ENCODE peak calls at places on chromosomes 16 and 17, in seven cellular contexts. L is fibroblast of lung, M is AG04449, S is GM12878, A is cardiac fibroblast, I is AG09309, B is foreskin fibroblast. K is an unnamed sample.

GRCh38 chr17:40021471-40021961 is 6.3 kb downstream of the CSF3 start:
- DNase-seq in L (peak; percentile 53), M (no peak), S (no peak), A (peak; percentile 76), I (peak; percentile 29), B (peak; percentile 99), K (peak; percentile 44)

GRCh38 chr17:82961366-82962162 is 117.8 kb upstream of the METRNL start:
- DNase-seq in L (no peak), M (no peak), S (no peak), A (no peak), I (no peak), B (no peak), K (no peak)

GRCh38 chr16:87178977-87179376 is 138.2 kb downstream of the C16orf95 start:
- DNase-seq in L (peak; percentile 74), M (no peak), S (no peak), A (peak; percentile 88), I (peak; percentile 16), B (no peak), K (no peak)

GRCh38 chr17:74663566-74663965 is 40.0 kb upstream of the CD300E start:
- DNase-seq in L (peak; percentile 5), M (no peak), S (no peak), A (no peak), I (no peak), B (no peak), K (no peak)

GRCh38 chr16:8855051-8855786 is 13.6 kb downstream of the CARHSP1 start:
- DNase-seq in L (no peak), M (no peak), S (no peak), A (no peak), I (no peak), B (no peak), K (no peak)

GRCh38 chr16:70757183-70757582 is 43.8 kb downstream of the VAC14 start:
- DNase-seq in L (no peak), M (no peak), S (no peak), A (no peak), I (no peak), B (no peak), K (no peak)

GRCh38 chr17:35898283-35899070 is 18.3 kb upstream of the CCL5 start:
- DNase-seq in L (no peak), M (no peak), S (no peak), A (no peak), I (no peak), B (no peak), K (no peak)

GRCh38 chr17:55726440-55726839 is 3.8 kb upstream of the TMEM100 start:
- DNase-seq in L (peak; percentile 93), M (peak; percentile 82), S (no peak), A (peak; percentile 93), I (peak; percentile 94), B (peak; percentile 99), K (peak; percentile 99)

GRCh38 chr17:82097187-82097918 is 683 bp downstream of the FASN start:
- DNase-seq in L (peak; percentile 58), M (no peak), S (no peak), A (peak; percentile 53), I (peak; percentile 4), B (peak; percentile 57), K (no peak)

GRCh38 chr17:72632026-72632684 is 460.3 kb downstream of the SLC39A11 start:
- DNase-seq in L (no peak), M (no peak), S (no peak), A (no peak), I (no peak), B (no peak), K (no peak)

GRCh38 chr17:75270218-75270965 is 639 bp downstream of the MIF4GD start:
- DNase-seq in L (peak; percentile 76), M (no peak), S (no peak), A (peak; percentile 77), I (no peak), B (peak; percentile 66), K (no peak)

GRCh38 chr17:73657473-73658116 is 13.3 kb upstream of the SDK2 start:
- DNase-seq in L (peak; percentile 6), M (no peak), S (no peak), A (no peak), I (no peak), B (no peak), K (no peak)

GRCh38 chr17:57293077-57293476 is 36.8 kb downstream of the MSI2 start:
- DNase-seq in L (peak; percentile 89), M (no peak), S (no peak), A (no peak), I (no peak), B (no peak), K (no peak)

GRCh38 chr16:17314148-17314547 is 156.6 kb downstream of the XYLT1 start:
- DNase-seq in L (no peak), M (no peak), S (no peak), A (no peak), I (no peak), B (no peak), K (no peak)

GRCh38 chr16:46974352-46974751 is 878 bp upstream of the DNAJA2 start:
- DNase-seq in L (peak; percentile 9), M (no peak), S (peak; percentile 35), A (peak; percentile 26), I (no peak), B (no peak), K (no peak)

GRCh38 chr16:24537474-24538337 is 1.7 kb upstream of the RBBP6 start:
- DNase-seq in L (no peak), M (no peak), S (no peak), A (peak; percentile 37), I (no peak), B (no peak), K (no peak)

GRCh38 chr16:12436201-12436657 is 367.5 kb downstream of the CPPED1 start:
- DNase-seq in L (no peak), M (no peak), S (no peak), A (no peak), I (no peak), B (no peak), K (no peak)

GRCh38 chr16:49458221-49458620 is 84.6 kb downstream of the C16orf78 start:
- DNase-seq in L (no peak), M (no peak), S (no peak), A (no peak), I (no peak), B (no peak), K (no peak)

GRCh38 chr16:27414803-27415431 is 12.9 kb downstream of the IL21R start:
- DNase-seq in L (no peak), M (no peak), S (no peak), A (no peak), I (no peak), B (no peak), K (no peak)

GRCh38 chr16:58024673-58025350 is 742 bp upstream of the MMP15 start:
- DNase-seq in L (no peak), M (no peak), S (no peak), A (peak; percentile 21), I (no peak), B (no peak), K (no peak)

GRCh38 chr17:47663997-47664941 is 14.6 kb downstream of the KPNB1 start:
- DNase-seq in L (peak; percentile 48), M (no peak), S (peak; percentile 41), A (peak; percentile 71), I (no peak), B (peak; percentile 45), K (peak; percentile 44)

GRCh38 chr17:38333635-38334295 is 10.0 kb downstream of the GPR179 start:
- DNase-seq in L (no peak), M (no peak), S (no peak), A (no peak), I (no peak), B (no peak), K (no peak)

GRCh38 chr17:65742433-65743312 is 181.2 kb upstream of the AXIN2 start:
- DNase-seq in L (peak; percentile 94), M (peak; percentile 57), S (no peak), A (peak; percentile 95), I (peak; percentile 46), B (peak; percentile 77), K (no peak)

GRCh38 chr17:74704536-74704935 is 8.2 kb downstream of the CD300LF start:
- DNase-seq in L (no peak), M (no peak), S (no peak), A (no peak), I (no peak), B (no peak), K (no peak)

DNA sequence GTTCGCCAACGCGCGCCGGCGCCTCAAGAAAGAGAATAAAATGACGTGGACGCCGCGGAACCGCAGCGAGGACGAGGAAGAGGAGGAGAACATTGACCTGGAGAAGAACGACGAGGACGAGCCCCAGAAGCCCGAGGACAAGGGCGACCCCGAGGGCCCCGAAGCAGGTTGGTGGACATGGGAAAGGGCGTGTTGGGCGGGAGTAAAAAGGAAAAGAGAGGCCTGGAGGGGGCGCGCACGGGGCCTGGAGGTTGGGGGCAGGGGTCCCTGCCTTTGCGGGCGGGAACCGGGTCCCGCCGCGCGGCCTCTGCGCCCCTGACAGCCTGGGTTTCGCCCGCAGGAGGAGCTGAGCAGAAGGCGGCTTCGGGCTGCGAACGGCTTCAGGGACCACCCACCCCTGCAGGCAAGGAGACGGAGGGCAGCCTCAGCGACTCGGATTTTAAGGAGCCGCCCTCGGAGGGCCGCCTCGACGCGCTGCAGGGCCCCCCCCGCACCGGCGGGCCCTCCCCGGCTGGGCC is 2.1 kb downstream of the IRX5 start:
- DNase-seq in L (peak; percentile 39), M (no peak), S (no peak), A (no peak), I (no peak), B (no peak), K (no peak)
- TF ChIP-seq CTCF in L (no peak), M (peak; percentile 19), S (no peak), A (no peak), I (peak; percentile 35), B (no peak), K (no peak)

GRCh38 chr16:54432481-54433229 is 146.1 kb upstream of the IRX3 start:
- DNase-seq in L (no peak), M (no peak), S (no peak), A (no peak), I (no peak), B (no peak), K (no peak)
- TF ChIP-seq CTCF in L (no peak), M (no peak), S (no peak), A (no peak), I (no peak), B (no peak), K (no peak)

GRCh38 chr16:62213763-62214162 is 177.5 kb upstream of the CDH8 start:
- DNase-seq in L (no peak), M (no peak), S (no peak), A (no peak), I (no peak), B (no peak), K (no peak)
- TF ChIP-seq CTCF in L (no peak), M (no peak), S (peak; percentile 29), A (no peak), I (no peak), B (no peak), K (no peak)

GRCh38 chr16:55663770-55664677 is 8.2 kb downstream of the SLC6A2 start:
- DNase-seq in L (no peak), M (no peak), S (no peak), A (no peak), I (no peak), B (no peak), K (no peak)

GRCh38 chr16:55664786-55665407 is 9.1 kb downstream of the SLC6A2 start:
- DNase-seq in L (no peak), M (no peak), S (no peak), A (no peak), I (no peak), B (no peak), K (no peak)

GRCh38 chr16:55667753-55668152 is 12.0 kb downstream of the SLC6A2 start:
- DNase-seq in L (no peak), M (no peak), S (no peak), A (no peak), I (no peak), B (no peak), K (no peak)

GRCh38 chr16:55665511-55665910 is 9.7 kb downstream of the SLC6A2 start:
- DNase-seq in L (no peak), M (no peak), S (no peak), A (no peak), I (no peak), B (no peak), K (no peak)

GRCh38 chr16:55666012-55666411 is 10.2 kb downstream of the SLC6A2 start:
- DNase-seq in L (no peak), M (no peak), S (no peak), A (no peak), I (no peak), B (no peak), K (no peak)
- TF ChIP-seq CTCF in L (no peak), M (no peak), S (no peak), A (no peak), I (no peak), B (no peak), K (no peak)

K was measured in AG09319.